ENCODE peak calls at places on chromosomes 3 and 15, in eight cellular contexts. One of them, this sample, is unnamed.

GRCh38 chr15:49423021-49423420 is at the start of gene FGF7:
- DNase-seq in H7: no peak
- DNase-seq in CD8-positive, alpha-beta T cell: no peak
- DNase-seq in tibial artery: no peak
- DNase-seq in cardiac muscle cell: peak; percentile 14
- DNase-seq in PC-3: no peak
- DNase-seq in hepatocyte: peak; percentile 10
- DNase-seq in heart left ventricle: no peak
- DNase-seq in this sample: no peak

GRCh38 chr3:30319713-30320112 is 286.7 kb upstream of the TGFBR2 start:
- DNase-seq in PC-3: peak; percentile 74
- DNase-seq in heart left ventricle: no peak
- DNase-seq in cardiac muscle cell: peak; percentile 56
- DNase-seq in tibial artery: no peak
- DNase-seq in hepatocyte: peak; percentile 73
- DNase-seq in CD8-positive, alpha-beta T cell: peak; percentile 51
- DNase-seq in H7: peak; percentile 9
- DNase-seq in this sample: peak; percentile 49

GRCh38 chr3:3705090-3705775 is 94.0 kb upstream of the LRRN1 start:
- DNase-seq in tibial artery: no peak
- DNase-seq in cardiac muscle cell: no peak
- DNase-seq in PC-3: no peak
- DNase-seq in CD8-positive, alpha-beta T cell: no peak
- DNase-seq in hepatocyte: no peak
- DNase-seq in H7: no peak
- DNase-seq in heart left ventricle: peak; percentile 58
- DNase-seq in this sample: no peak

GRCh38 chr3:101193957-101194356 is 126.4 kb downstream of the IMPG2 start:
- DNase-seq in CD8-positive, alpha-beta T cell: no peak
- DNase-seq in hepatocyte: no peak
- DNase-seq in PC-3: peak; percentile 92
- DNase-seq in H7: no peak
- DNase-seq in cardiac muscle cell: no peak
- DNase-seq in tibial artery: no peak
- DNase-seq in heart left ventricle: no peak
- DNase-seq in this sample: no peak

GRCh38 chr3:141659821-141660597 is 78.1 kb upstream of the RNF7 start:
- DNase-seq in CD8-positive, alpha-beta T cell: no peak
- DNase-seq in PC-3: peak; percentile 37
- DNase-seq in hepatocyte: peak; percentile 79
- DNase-seq in tibial artery: peak; percentile 84
- DNase-seq in cardiac muscle cell: peak; percentile 83
- DNase-seq in H7: peak; percentile 81
- DNase-seq in heart left ventricle: peak; percentile 85
- DNase-seq in this sample: peak; percentile 6

GRCh38 chr3:104604326-104605010 is 762.2 kb upstream of the ALCAM start:
- DNase-seq in tibial artery: no peak
- DNase-seq in PC-3: peak; percentile 74
- DNase-seq in CD8-positive, alpha-beta T cell: no peak
- DNase-seq in hepatocyte: no peak
- DNase-seq in H7: no peak
- DNase-seq in cardiac muscle cell: peak; percentile 21
- DNase-seq in heart left ventricle: no peak
- DNase-seq in this sample: no peak

GRCh38 chr3:171461087-171461917 is 1.1 kb upstream of the TNIK start:
- DNase-seq in CD8-positive, alpha-beta T cell: peak; percentile 45
- DNase-seq in heart left ventricle: no peak
- DNase-seq in PC-3: peak; percentile 70
- DNase-seq in tibial artery: no peak
- DNase-seq in hepatocyte: peak; percentile 42
- DNase-seq in cardiac muscle cell: peak; percentile 69
- DNase-seq in H7: no peak
- DNase-seq in this sample: peak; percentile 51

GRCh38 chr3:106945435-106945834 is 431.8 kb upstream of the CCDC54 start:
- DNase-seq in cardiac muscle cell: no peak
- DNase-seq in CD8-positive, alpha-beta T cell: no peak
- DNase-seq in tibial artery: no peak
- DNase-seq in H7: no peak
- DNase-seq in heart left ventricle: no peak
- DNase-seq in hepatocyte: no peak
- DNase-seq in PC-3: no peak
- DNase-seq in this sample: no peak

GRCh38 chr3:47250309-47251060 is 32.1 kb downstream of the KIF9 start:
- DNase-seq in H7: peak; percentile 75
- DNase-seq in cardiac muscle cell: peak; percentile 71
- DNase-seq in CD8-positive, alpha-beta T cell: no peak
- DNase-seq in heart left ventricle: no peak
- DNase-seq in PC-3: peak; percentile 61
- DNase-seq in hepatocyte: peak; percentile 29
- DNase-seq in tibial artery: no peak
- DNase-seq in this sample: no peak

GRCh38 chr3:63911395-63911900 is 735 bp downstream of the SCAANT1 start:
- DNase-seq in H7: no peak
- DNase-seq in CD8-positive, alpha-beta T cell: no peak
- DNase-seq in tibial artery: no peak
- DNase-seq in heart left ventricle: no peak
- DNase-seq in PC-3: no peak
- DNase-seq in cardiac muscle cell: no peak
- DNase-seq in hepatocyte: no peak
- DNase-seq in this sample: peak; percentile 70

GRCh38 chr3:125460233-125460632 is 59.8 kb downstream of the SNX4 start:
- DNase-seq in heart left ventricle: no peak
- DNase-seq in H7: no peak
- DNase-seq in cardiac muscle cell: peak; percentile 18
- DNase-seq in CD8-positive, alpha-beta T cell: no peak
- DNase-seq in PC-3: no peak
- DNase-seq in tibial artery: no peak
- DNase-seq in hepatocyte: no peak
- DNase-seq in this sample: no peak
- H3K36me3 ChIP-seq in heart left ventricle: peaks cover 12% of the 10 kb centered on the region
- H3K36me3 ChIP-seq in H7: peaks cover 4% of the 10 kb centered on the region
- H3K36me3 ChIP-seq in cardiac muscle cell: peaks cover 14% of the 10 kb centered on the region
- H3K36me3 ChIP-seq in CD8-positive, alpha-beta T cell: peaks cover 20% of the 10 kb centered on the region
- H3K36me3 ChIP-seq in PC-3: peaks cover 6% of the 10 kb centered on the region
- H3K36me3 ChIP-seq in tibial artery: peaks cover 87% of the 10 kb centered on the region
- H3K36me3 ChIP-seq in hepatocyte: no peaks in the 10 kb centered on the region
- H3K36me3 ChIP-seq in this sample: peaks cover 24% of the 10 kb centered on the region

DNA sequence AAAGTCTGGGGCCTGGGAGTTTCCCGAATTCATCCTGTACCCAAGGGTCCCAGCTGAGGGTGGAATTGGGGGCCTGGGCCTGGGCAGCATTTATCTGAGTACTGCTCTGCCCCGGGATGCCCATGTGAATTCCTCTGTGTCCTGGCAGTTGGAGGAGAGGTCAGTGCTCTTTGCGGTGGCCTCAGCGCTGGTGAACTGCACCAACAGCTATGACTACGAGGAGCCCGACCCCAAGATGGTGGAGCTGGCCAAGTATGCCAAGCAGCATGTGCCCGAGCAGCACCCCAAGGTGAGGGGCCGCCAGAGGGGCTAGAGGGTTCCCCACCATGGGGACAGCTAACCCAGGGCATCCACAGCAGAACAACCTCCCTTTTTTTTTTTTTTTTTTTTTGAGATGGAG is 6.2 kb upstream of the RCCD1 start:
- DNase-seq in CD8-positive, alpha-beta T cell: no peak
- DNase-seq in hepatocyte: no peak
- DNase-seq in cardiac muscle cell: no peak
- DNase-seq in PC-3: no peak
- DNase-seq in tibial artery: no peak
- DNase-seq in H7: peak; percentile 15
- DNase-seq in heart left ventricle: no peak
- DNase-seq in this sample: no peak
- H3K36me3 ChIP-seq in CD8-positive, alpha-beta T cell: peaks cover 31% of the 10 kb centered on the region
- H3K36me3 ChIP-seq in hepatocyte: no peaks in the 10 kb centered on the region
- H3K36me3 ChIP-seq in cardiac muscle cell: peaks cover 45% of the 10 kb centered on the region
- H3K36me3 ChIP-seq in PC-3: peaks cover 39% of the 10 kb centered on the region
- H3K36me3 ChIP-seq in tibial artery: peaks cover 100% of the 10 kb centered on the region
- H3K36me3 ChIP-seq in H7: peaks cover 38% of the 10 kb centered on the region
- H3K36me3 ChIP-seq in heart left ventricle: peaks cover 31% of the 10 kb centered on the region
- H3K36me3 ChIP-seq in this sample: peaks cover 60% of the 10 kb centered on the region

GRCh38 chr15:52667597-52667996 is 11.6 kb downstream of the ATOSA start:
- DNase-seq in CD8-positive, alpha-beta T cell: no peak
- DNase-seq in cardiac muscle cell: no peak
- DNase-seq in hepatocyte: no peak
- DNase-seq in PC-3: no peak
- DNase-seq in heart left ventricle: no peak
- DNase-seq in H7: no peak
- DNase-seq in tibial artery: no peak
- DNase-seq in this sample: no peak
- H3K36me3 ChIP-seq in CD8-positive, alpha-beta T cell: peaks cover 49% of the 10 kb centered on the region
- H3K36me3 ChIP-seq in cardiac muscle cell: peaks cover 21% of the 10 kb centered on the region
- H3K36me3 ChIP-seq in hepatocyte: no peaks in the 10 kb centered on the region
- H3K36me3 ChIP-seq in PC-3: no peaks in the 10 kb centered on the region
- H3K36me3 ChIP-seq in heart left ventricle: peaks cover 8% of the 10 kb centered on the region
- H3K36me3 ChIP-seq in H7: no peaks in the 10 kb centered on the region
- H3K36me3 ChIP-seq in tibial artery: peaks cover 90% of the 10 kb centered on the region
- H3K36me3 ChIP-seq in this sample: peaks cover 56% of the 10 kb centered on the region

GRCh38 chr15:78050851-78051250 is 26.7 kb downstream of the TBC1D2B start:
- DNase-seq in H7: no peak
- DNase-seq in PC-3: no peak
- DNase-seq in heart left ventricle: no peak
- DNase-seq in hepatocyte: no peak
- DNase-seq in CD8-positive, alpha-beta T cell: peak; percentile 38
- DNase-seq in cardiac muscle cell: peak; percentile 7
- DNase-seq in tibial artery: peak; percentile 13
- DNase-seq in this sample: no peak

GRCh38 chr15:78051622-78052405 is 25.7 kb downstream of the TBC1D2B start:
- DNase-seq in CD8-positive, alpha-beta T cell: no peak
- DNase-seq in H7: peak; percentile 26
- DNase-seq in PC-3: peak; percentile 43
- DNase-seq in cardiac muscle cell: peak; percentile 15
- DNase-seq in tibial artery: no peak
- DNase-seq in heart left ventricle: no peak
- DNase-seq in hepatocyte: peak; percentile 69
- DNase-seq in this sample: no peak

GRCh38 chr15:78049691-78050440 is 27.6 kb downstream of the TBC1D2B start:
- DNase-seq in tibial artery: peak; percentile 48
- DNase-seq in hepatocyte: peak; percentile 28
- DNase-seq in H7: no peak
- DNase-seq in CD8-positive, alpha-beta T cell: peak; percentile 57
- DNase-seq in cardiac muscle cell: no peak
- DNase-seq in heart left ventricle: no peak
- DNase-seq in PC-3: peak; percentile 9
- DNase-seq in this sample: peak; percentile 59

GRCh38 chr15:78048410-78048946 is 29.0 kb downstream of the TBC1D2B start:
- DNase-seq in heart left ventricle: no peak
- DNase-seq in PC-3: no peak
- DNase-seq in tibial artery: peak; percentile 62
- DNase-seq in cardiac muscle cell: no peak
- DNase-seq in H7: no peak
- DNase-seq in hepatocyte: no peak
- DNase-seq in CD8-positive, alpha-beta T cell: no peak
- DNase-seq in this sample: no peak

GRCh38 chr15:78050441-78050809 is 27.1 kb downstream of the TBC1D2B start:
- DNase-seq in H7: no peak
- DNase-seq in hepatocyte: no peak
- DNase-seq in heart left ventricle: no peak
- DNase-seq in tibial artery: no peak
- DNase-seq in CD8-positive, alpha-beta T cell: peak; percentile 40
- DNase-seq in cardiac muscle cell: no peak
- DNase-seq in PC-3: no peak
- DNase-seq in this sample: peak; percentile 58
- H3K36me3 ChIP-seq in H7: no peaks in the 10 kb centered on the region
- H3K36me3 ChIP-seq in hepatocyte: no peaks in the 10 kb centered on the region
- H3K36me3 ChIP-seq in heart left ventricle: peaks cover 3% of the 10 kb centered on the region
- H3K36me3 ChIP-seq in tibial artery: peaks cover 42% of the 10 kb centered on the region
- H3K36me3 ChIP-seq in CD8-positive, alpha-beta T cell: peaks cover 7% of the 10 kb centered on the region
- H3K36me3 ChIP-seq in cardiac muscle cell: no peaks in the 10 kb centered on the region
- H3K36me3 ChIP-seq in PC-3: peaks cover 7% of the 10 kb centered on the region
- H3K36me3 ChIP-seq in this sample: peaks cover 6% of the 10 kb centered on the region

GRCh38 chr3:135138776-135139175 is 343.7 kb downstream of the EPHB1 start:
- DNase-seq in PC-3: no peak
- DNase-seq in heart left ventricle: no peak
- DNase-seq in cardiac muscle cell: no peak
- DNase-seq in tibial artery: no peak
- DNase-seq in hepatocyte: no peak
- DNase-seq in H7: no peak
- DNase-seq in CD8-positive, alpha-beta T cell: no peak
- DNase-seq in this sample: no peak
- H3K36me3 ChIP-seq in PC-3: no peaks in the 10 kb centered on the region
- H3K36me3 ChIP-seq in heart left ventricle: no peaks in the 10 kb centered on the region
- H3K36me3 ChIP-seq in cardiac muscle cell: no peaks in the 10 kb centered on the region
- H3K36me3 ChIP-seq in tibial artery: no peaks in the 10 kb centered on the region
- H3K36me3 ChIP-seq in hepatocyte: no peaks in the 10 kb centered on the region
- H3K36me3 ChIP-seq in H7: no peaks in the 10 kb centered on the region
- H3K36me3 ChIP-seq in CD8-positive, alpha-beta T cell: no peaks in the 10 kb centered on the region
- H3K36me3 ChIP-seq in this sample: no peaks in the 10 kb centered on the region

DNA sequence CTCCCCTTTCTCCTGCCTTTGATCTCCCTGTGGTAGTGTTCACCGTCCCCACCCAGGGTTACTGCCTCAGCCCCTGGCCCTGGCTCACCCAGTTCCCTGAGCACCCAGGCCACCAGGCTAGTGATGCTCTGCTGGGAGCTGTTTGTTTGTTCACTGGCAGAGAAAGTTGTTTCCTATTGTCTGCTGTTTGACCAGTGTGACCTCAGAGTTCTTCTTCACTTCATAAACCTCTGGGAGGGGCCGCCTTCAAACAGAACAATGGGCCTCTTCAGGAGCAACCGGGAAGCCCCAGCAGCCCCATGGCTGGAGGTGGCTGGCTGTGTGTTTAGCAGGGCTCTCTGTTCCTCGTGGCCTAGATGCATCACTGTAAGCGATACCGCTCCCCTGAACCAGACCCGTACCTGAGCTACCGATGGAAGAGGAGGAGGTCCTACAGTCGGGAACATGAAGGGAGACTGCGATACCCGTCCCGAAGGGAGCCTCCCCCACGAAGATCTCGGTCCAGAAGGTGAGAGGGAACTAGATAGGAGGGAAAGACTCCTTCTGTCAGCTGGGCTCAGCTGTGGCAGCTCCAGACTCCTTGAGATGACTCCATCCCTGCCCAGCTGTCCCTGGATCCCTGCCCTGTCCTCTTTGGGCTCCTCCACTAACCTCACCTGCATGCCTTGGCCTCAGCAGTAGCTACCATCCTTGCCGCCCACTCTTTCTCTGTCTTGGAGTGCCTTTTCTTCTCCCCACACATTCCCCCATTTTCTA is 3.4 kb downstream of the CLK3 start:
- DNase-seq in H7: peak; percentile 32
- DNase-seq in cardiac muscle cell: no peak
- DNase-seq in hepatocyte: no peak
- DNase-seq in CD8-positive, alpha-beta T cell: no peak
- DNase-seq in tibial artery: no peak
- DNase-seq in heart left ventricle: peak; percentile 49
- DNase-seq in PC-3: no peak
- DNase-seq in this sample: peak; percentile 5
- H3K36me3 ChIP-seq in H7: peaks cover 32% of the 10 kb centered on the region
- H3K36me3 ChIP-seq in cardiac muscle cell: peaks cover 45% of the 10 kb centered on the region
- H3K36me3 ChIP-seq in hepatocyte: no peaks in the 10 kb centered on the region
- H3K36me3 ChIP-seq in CD8-positive, alpha-beta T cell: peaks cover 50% of the 10 kb centered on the region
- H3K36me3 ChIP-seq in tibial artery: peaks cover 52% of the 10 kb centered on the region
- H3K36me3 ChIP-seq in heart left ventricle: peaks cover 43% of the 10 kb centered on the region
- H3K36me3 ChIP-seq in PC-3: peaks cover 46% of the 10 kb centered on the region
- H3K36me3 ChIP-seq in this sample: peaks cover 55% of the 10 kb centered on the region

GRCh38 chr15:100055821-100056220 is 286.0 kb downstream of the ADAMTS17 start:
- DNase-seq in hepatocyte: no peak
- DNase-seq in cardiac muscle cell: no peak
- DNase-seq in heart left ventricle: no peak
- DNase-seq in H7: no peak
- DNase-seq in CD8-positive, alpha-beta T cell: no peak
- DNase-seq in tibial artery: no peak
- DNase-seq in PC-3: no peak
- DNase-seq in this sample: no peak
- H3K36me3 ChIP-seq in hepatocyte: no peaks in the 10 kb centered on the region
- H3K36me3 ChIP-seq in cardiac muscle cell: no peaks in the 10 kb centered on the region
- H3K36me3 ChIP-seq in heart left ventricle: no peaks in the 10 kb centered on the region
- H3K36me3 ChIP-seq in H7: no peaks in the 10 kb centered on the region
- H3K36me3 ChIP-seq in CD8-positive, alpha-beta T cell: no peaks in the 10 kb centered on the region
- H3K36me3 ChIP-seq in tibial artery: no peaks in the 10 kb centered on the region
- H3K36me3 ChIP-seq in PC-3: no peaks in the 10 kb centered on the region
- H3K36me3 ChIP-seq in this sample: no peaks in the 10 kb centered on the region

GRCh38 chr3:67515778-67516177 is 138.6 kb downstream of the SUCLG2 start:
- DNase-seq in PC-3: no peak
- DNase-seq in hepatocyte: no peak
- DNase-seq in cardiac muscle cell: peak; percentile 18
- DNase-seq in CD8-positive, alpha-beta T cell: no peak
- DNase-seq in tibial artery: no peak
- DNase-seq in H7: peak; percentile 29
- DNase-seq in heart left ventricle: no peak
- DNase-seq in this sample: no peak
- H3K36me3 ChIP-seq in PC-3: no peaks in the 10 kb centered on the region
- H3K36me3 ChIP-seq in hepatocyte: no peaks in the 10 kb centered on the region
- H3K36me3 ChIP-seq in cardiac muscle cell: no peaks in the 10 kb centered on the region
- H3K36me3 ChIP-seq in CD8-positive, alpha-beta T cell: peaks cover 10% of the 10 kb centered on the region
- H3K36me3 ChIP-seq in tibial artery: peaks cover 25% of the 10 kb centered on the region
- H3K36me3 ChIP-seq in H7: no peaks in the 10 kb centered on the region
- H3K36me3 ChIP-seq in heart left ventricle: no peaks in the 10 kb centered on the region
- H3K36me3 ChIP-seq in this sample: peaks cover 14% of the 10 kb centered on the region

This sample was measured in CD4-positive, alpha-beta memory T cell.